ENCODE peak calls at places on chromosomes 4 and X, in six cellular contexts. S is BJ; X is CD8-positive, alpha-beta T cell; A is ascending aorta; M is tibial nerve; C is foreskin keratinocyte. B is an unnamed sample.

GRCh38 chrX:12013220-12013619 is 125.1 kb upstream of the FRMPD4 start:
- DNase-seq in M (no peak), A (no peak), X (no peak), C (peak; percentile 44), S (no peak), B (no peak)

GRCh38 chr4:150098214-150098613 is 20.0 kb downstream of the DCLK2 start:
- DNase-seq in M (no peak), X (no peak), A (no peak), C (no peak), S (no peak), B (no peak)

GRCh38 chr4:16284050-16284449 is 57.8 kb upstream of the TAPT1 start:
- DNase-seq in M (no peak), S (no peak), C (no peak), A (no peak), X (no peak), B (no peak)

GRCh38 chr4:76061977-76062376 is 12.5 kb upstream of the ART3 start:
- DNase-seq in C (no peak), M (no peak), S (no peak), X (no peak), A (no peak), B (no peak)

GRCh38 chrX:56764153-56764974 is 35.3 kb downstream of the NBDY start:
- DNase-seq in S (no peak), X (peak; percentile 50), C (peak; percentile 26), M (peak; percentile 54), A (no peak), B (no peak)

GRCh38 chr4:165077034-165077578 is 23.4 kb downstream of the TRIM75 start:
- DNase-seq in M (no peak), A (no peak), S (no peak), C (no peak), X (no peak), B (no peak)

GRCh38 chrX:133838761-133839676 is 146.4 kb downstream of the GPC3 start:
- DNase-seq in A (no peak), C (no peak), X (peak; percentile 0), M (peak; percentile 18), S (no peak), B (no peak)

GRCh38 chr4:4981827-4982226 is 37.4 kb downstream of the CYTL1 start:
- DNase-seq in M (no peak), S (no peak), X (no peak), C (no peak), A (no peak), B (no peak)

GRCh38 chr4:73762409-73762808 is 22.0 kb downstream of the CXCL8 start:
- DNase-seq in M (no peak), X (no peak), S (no peak), C (no peak), A (no peak), B (no peak)

GRCh38 chrX:151397741-151398070 is 700 bp downstream of the VMA21 start:
- DNase-seq in S (no peak), M (no peak), A (no peak), C (peak; percentile 1), X (no peak), B (no peak)

GRCh38 chrX:3728454-3728853 is 15.0 kb upstream of the PRKX start:
- DNase-seq in M (no peak), A (no peak), C (no peak), X (no peak), S (no peak), B (no peak)

GRCh38 chr4:3291969-3292570 is 751 bp upstream of the RGS12 start:
- DNase-seq in M (peak; percentile 29), C (no peak), A (no peak), X (no peak), S (no peak), B (no peak)

GRCh38 chrX:65591206-65591605 is 56.6 kb upstream of the LAS1L start:
- DNase-seq in C (no peak), X (no peak), M (no peak), A (no peak), S (no peak), B (no peak)

GRCh38 chr4:26420903-26421302 is 69.4 kb downstream of the CCKAR start:
- DNase-seq in C (no peak), A (no peak), X (no peak), S (peak; percentile 15), M (no peak), B (no peak)

GRCh38 chr4:138875886-138876608 is 139.5 kb upstream of the NOCT start:
- DNase-seq in M (no peak), A (no peak), S (peak; percentile 82), C (peak; percentile 89), X (no peak), B (no peak)

GRCh38 chr4:140697709-140698560 is 58.2 kb downstream of the TBC1D9 start:
- DNase-seq in C (no peak), M (no peak), S (no peak), X (no peak), A (no peak), B (no peak)

GRCh38 chr4:69823481-69824186 is 36.3 kb downstream of the SULT1E1 start:
- DNase-seq in X (peak; percentile 23), A (no peak), C (no peak), M (no peak), S (no peak), B (no peak)
- TF ChIP-seq CTCF in X (peak; percentile 63), A (no peak), C (peak; percentile 78), M (no peak), S (peak; percentile 39), B (no peak)

GRCh38 chr4:134364928-134365327 is 163.3 kb upstream of the PABPC4L start:
- DNase-seq in M (no peak), A (no peak), C (no peak), X (no peak), S (no peak), B (no peak)

GRCh38 chr4:134365852-134366251 is 164.3 kb upstream of the PABPC4L start:
- DNase-seq in X (no peak), S (peak; percentile 96), A (no peak), C (peak; percentile 80), M (no peak), B (no peak)
- TF ChIP-seq CTCF in X (no peak), S (no peak), A (no peak), C (no peak), M (no peak), B (no peak)

DNA sequence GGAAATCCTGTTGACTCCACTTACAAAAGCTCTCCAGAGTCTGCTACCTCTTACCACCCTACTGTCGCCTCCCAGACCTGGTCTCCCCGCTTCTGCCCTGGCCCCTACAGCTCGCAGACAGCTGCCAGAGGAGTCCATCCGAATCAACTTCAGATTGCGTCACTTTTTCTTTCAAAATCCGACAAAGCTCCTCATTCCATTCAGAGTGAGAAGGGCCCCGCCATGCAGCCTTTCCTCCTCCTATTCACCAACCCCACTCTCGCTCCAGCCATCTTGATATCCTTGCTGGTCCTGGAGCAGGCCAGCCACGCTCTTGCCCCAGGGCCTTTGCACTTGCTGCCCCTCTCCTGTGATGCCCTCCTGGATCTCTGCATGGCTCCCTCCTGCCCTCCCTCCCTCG is 5.2 kb upstream of the OPN1LW start:
- DNase-seq in A (no peak), M (no peak), S (no peak), X (no peak), C (no peak), B (no peak)
- TF ChIP-seq CTCF in A (no peak), M (no peak), S (no peak), X (no peak), C (no peak), B (no peak)

DNA sequence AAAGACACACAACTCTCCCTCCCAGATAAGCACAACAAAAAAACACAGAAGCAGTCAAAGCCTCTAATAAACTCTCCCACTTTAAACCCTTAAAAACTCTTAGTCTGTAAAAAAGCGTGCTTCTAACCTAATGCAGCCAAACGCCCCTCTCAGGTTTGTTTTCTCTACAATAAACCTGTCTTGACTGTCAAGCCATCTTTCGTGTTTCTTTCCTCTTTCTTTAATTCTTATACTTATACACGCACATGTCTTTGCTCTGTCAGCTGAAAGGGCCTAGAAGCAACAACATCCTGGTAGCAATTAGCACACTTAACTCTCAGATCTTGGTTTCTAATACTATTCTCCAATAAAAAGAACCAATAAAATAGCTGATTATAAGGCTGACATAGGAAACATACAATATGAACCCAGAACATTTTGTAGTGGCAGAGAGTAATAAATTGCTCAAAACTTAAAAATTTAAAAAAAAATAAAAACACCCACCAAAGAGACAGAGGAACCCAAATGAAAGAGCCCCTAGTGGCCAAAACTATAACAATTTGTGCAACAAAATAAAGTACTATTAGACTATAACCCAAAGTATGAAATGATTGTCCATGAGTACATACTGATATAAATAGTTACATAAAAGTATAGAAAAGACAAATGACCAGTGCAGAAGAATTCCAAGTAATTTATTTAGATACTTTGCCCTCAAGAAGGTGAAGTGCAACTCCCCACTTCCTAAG is 440.4 kb upstream of the ADGRL3 start:
- DNase-seq in C (no peak), A (no peak), X (no peak), S (no peak), M (no peak), B (no peak)
- TF ChIP-seq CTCF in C (peak; percentile 40), A (no peak), X (no peak), S (peak; percentile 24), M (no peak), B (no peak)